ENCODE peak calls at places on chromosomes 13 and 19, in eight cellular contexts. One of them, this sample, is unnamed.

GRCh38 chr13:65456150-65456912 is 1773.8 kb downstream of the PCDH9 start:
- DNase-seq in AG08396: no peak
- DNase-seq in choroid plexus epithelial cell: no peak
- DNase-seq in LoVo: no peak
- DNase-seq in EL: no peak
- DNase-seq in stimulated activated naive CD8-positive, alpha-beta T cell treated with anti-CD3 and anti-CD28 coated beads, Interleukin-15, Interleukin-2, amounts not matched to agents 100 U/mL and 50 U/mL, for 24 hours: no peak
- DNase-seq in activated B cell treated with CpG ODN at 0.5 μM for 24 hours: no peak
- DNase-seq in PC-3: no peak
- DNase-seq in this sample: no peak

GRCh38 chr19:30154410-30154809 is 212.4 kb downstream of the URI1 start:
- DNase-seq in AG08396: no peak
- DNase-seq in choroid plexus epithelial cell: no peak
- DNase-seq in LoVo: no peak
- DNase-seq in EL: no peak
- DNase-seq in stimulated activated naive CD8-positive, alpha-beta T cell treated with anti-CD3 and anti-CD28 coated beads, Interleukin-15, Interleukin-2, amounts not matched to agents 100 U/mL and 50 U/mL, for 24 hours: no peak
- DNase-seq in activated B cell treated with CpG ODN at 0.5 μM for 24 hours: no peak
- DNase-seq in PC-3: no peak
- DNase-seq in this sample: no peak

GRCh38 chr19:52398091-52398461 is 427 bp downstream of the ZNF528 start:
- DNase-seq in AG08396: peak; percentile 45
- DNase-seq in choroid plexus epithelial cell: peak; percentile 8
- DNase-seq in LoVo: no peak
- DNase-seq in EL: peak; percentile 21
- DNase-seq in stimulated activated naive CD8-positive, alpha-beta T cell treated with anti-CD3 and anti-CD28 coated beads, Interleukin-15, Interleukin-2, amounts not matched to agents 100 U/mL and 50 U/mL, for 24 hours: peak; percentile 10
- DNase-seq in activated B cell treated with CpG ODN at 0.5 μM for 24 hours: no peak
- DNase-seq in PC-3: no peak
- DNase-seq in this sample: no peak

GRCh38 chr13:35856721-35857346 is 274.3 kb downstream of the DCLK1 start:
- DNase-seq in AG08396: no peak
- DNase-seq in choroid plexus epithelial cell: no peak
- DNase-seq in LoVo: no peak
- DNase-seq in EL: peak; percentile 18
- DNase-seq in stimulated activated naive CD8-positive, alpha-beta T cell treated with anti-CD3 and anti-CD28 coated beads, Interleukin-15, Interleukin-2, amounts not matched to agents 100 U/mL and 50 U/mL, for 24 hours: no peak
- DNase-seq in activated B cell treated with CpG ODN at 0.5 μM for 24 hours: no peak
- DNase-seq in PC-3: no peak
- DNase-seq in this sample: no peak

GRCh38 chr13:35917252-35917941 is 213.8 kb downstream of the DCLK1 start:
- DNase-seq in AG08396: peak; percentile 24
- DNase-seq in choroid plexus epithelial cell: peak; percentile 27
- DNase-seq in LoVo: no peak
- DNase-seq in EL: peak; percentile 15
- DNase-seq in stimulated activated naive CD8-positive, alpha-beta T cell treated with anti-CD3 and anti-CD28 coated beads, Interleukin-15, Interleukin-2, amounts not matched to agents 100 U/mL and 50 U/mL, for 24 hours: no peak
- DNase-seq in activated B cell treated with CpG ODN at 0.5 μM for 24 hours: no peak
- DNase-seq in PC-3: no peak
- DNase-seq in this sample: no peak

GRCh38 chr13:60881507-60881906 is 484.5 kb downstream of the TDRD3 start:
- DNase-seq in AG08396: no peak
- DNase-seq in choroid plexus epithelial cell: no peak
- DNase-seq in LoVo: no peak
- DNase-seq in EL: no peak
- DNase-seq in stimulated activated naive CD8-positive, alpha-beta T cell treated with anti-CD3 and anti-CD28 coated beads, Interleukin-15, Interleukin-2, amounts not matched to agents 100 U/mL and 50 U/mL, for 24 hours: no peak
- DNase-seq in activated B cell treated with CpG ODN at 0.5 μM for 24 hours: no peak
- DNase-seq in PC-3: no peak
- DNase-seq in this sample: no peak

GRCh38 chr13:54337526-54337925 is 1308.9 kb downstream of the OLFM4 start:
- DNase-seq in AG08396: no peak
- DNase-seq in choroid plexus epithelial cell: no peak
- DNase-seq in LoVo: no peak
- DNase-seq in EL: no peak
- DNase-seq in stimulated activated naive CD8-positive, alpha-beta T cell treated with anti-CD3 and anti-CD28 coated beads, Interleukin-15, Interleukin-2, amounts not matched to agents 100 U/mL and 50 U/mL, for 24 hours: no peak
- DNase-seq in activated B cell treated with CpG ODN at 0.5 μM for 24 hours: no peak
- DNase-seq in PC-3: no peak
- DNase-seq in this sample: no peak

GRCh38 chr19:4232614-4233281 is 3.4 kb downstream of the EBI3 start:
- DNase-seq in AG08396: no peak
- DNase-seq in choroid plexus epithelial cell: no peak
- DNase-seq in LoVo: no peak
- DNase-seq in EL: peak; percentile 15
- DNase-seq in stimulated activated naive CD8-positive, alpha-beta T cell treated with anti-CD3 and anti-CD28 coated beads, Interleukin-15, Interleukin-2, amounts not matched to agents 100 U/mL and 50 U/mL, for 24 hours: no peak
- DNase-seq in activated B cell treated with CpG ODN at 0.5 μM for 24 hours: no peak
- DNase-seq in PC-3: no peak
- DNase-seq in this sample: no peak

GRCh38 chr19:2038284-2039081 is 12.6 kb downstream of the MKNK2 start:
- DNase-seq in AG08396: no peak
- DNase-seq in choroid plexus epithelial cell: no peak
- DNase-seq in LoVo: no peak
- DNase-seq in EL: no peak
- DNase-seq in stimulated activated naive CD8-positive, alpha-beta T cell treated with anti-CD3 and anti-CD28 coated beads, Interleukin-15, Interleukin-2, amounts not matched to agents 100 U/mL and 50 U/mL, for 24 hours: no peak
- DNase-seq in activated B cell treated with CpG ODN at 0.5 μM for 24 hours: no peak
- DNase-seq in PC-3: no peak
- DNase-seq in this sample: no peak

GRCh38 chr19:7372810-7373209 is 24.1 kb downstream of the ARHGEF18 start:
- DNase-seq in AG08396: no peak
- DNase-seq in choroid plexus epithelial cell: no peak
- DNase-seq in LoVo: no peak
- DNase-seq in EL: no peak
- DNase-seq in stimulated activated naive CD8-positive, alpha-beta T cell treated with anti-CD3 and anti-CD28 coated beads, Interleukin-15, Interleukin-2, amounts not matched to agents 100 U/mL and 50 U/mL, for 24 hours: no peak
- DNase-seq in activated B cell treated with CpG ODN at 0.5 μM for 24 hours: no peak
- DNase-seq in PC-3: no peak
- DNase-seq in this sample: no peak

GRCh38 chr13:73417012-73417615 is 358.3 kb downstream of the KLF5 start:
- DNase-seq in AG08396: no peak
- DNase-seq in choroid plexus epithelial cell: peak; percentile 52
- DNase-seq in LoVo: no peak
- DNase-seq in EL: peak; percentile 21
- DNase-seq in stimulated activated naive CD8-positive, alpha-beta T cell treated with anti-CD3 and anti-CD28 coated beads, Interleukin-15, Interleukin-2, amounts not matched to agents 100 U/mL and 50 U/mL, for 24 hours: no peak
- DNase-seq in activated B cell treated with CpG ODN at 0.5 μM for 24 hours: no peak
- DNase-seq in PC-3: peak; percentile 64
- DNase-seq in this sample: no peak

GRCh38 chr19:49335071-49335783 is at the start of gene CD37:
- DNase-seq in AG08396: no peak
- DNase-seq in choroid plexus epithelial cell: no peak
- DNase-seq in LoVo: no peak
- DNase-seq in EL: no peak
- DNase-seq in stimulated activated naive CD8-positive, alpha-beta T cell treated with anti-CD3 and anti-CD28 coated beads, Interleukin-15, Interleukin-2, amounts not matched to agents 100 U/mL and 50 U/mL, for 24 hours: peak; percentile 57
- DNase-seq in activated B cell treated with CpG ODN at 0.5 μM for 24 hours: peak; percentile 64
- DNase-seq in PC-3: no peak
- DNase-seq in this sample: no peak

GRCh38 chr13:112748947-112749346 is 59.1 kb downstream of the ATP11A start:
- DNase-seq in AG08396: peak; percentile 58
- DNase-seq in choroid plexus epithelial cell: no peak
- DNase-seq in LoVo: no peak
- DNase-seq in EL: no peak
- DNase-seq in stimulated activated naive CD8-positive, alpha-beta T cell treated with anti-CD3 and anti-CD28 coated beads, Interleukin-15, Interleukin-2, amounts not matched to agents 100 U/mL and 50 U/mL, for 24 hours: no peak
- DNase-seq in activated B cell treated with CpG ODN at 0.5 μM for 24 hours: no peak
- DNase-seq in PC-3: no peak
- DNase-seq in this sample: no peak

GRCh38 chr13:97934590-97934989 is 18.9 kb upstream of the IPO5 start:
- DNase-seq in AG08396: no peak
- DNase-seq in choroid plexus epithelial cell: no peak
- DNase-seq in LoVo: no peak
- DNase-seq in EL: no peak
- DNase-seq in stimulated activated naive CD8-positive, alpha-beta T cell treated with anti-CD3 and anti-CD28 coated beads, Interleukin-15, Interleukin-2, amounts not matched to agents 100 U/mL and 50 U/mL, for 24 hours: no peak
- DNase-seq in activated B cell treated with CpG ODN at 0.5 μM for 24 hours: no peak
- DNase-seq in PC-3: no peak
- DNase-seq in this sample: no peak

GRCh38 chr13:30864352-30865130 is 41.5 kb upstream of the MEDAG start:
- DNase-seq in AG08396: no peak
- DNase-seq in choroid plexus epithelial cell: peak; percentile 98
- DNase-seq in LoVo: no peak
- DNase-seq in EL: peak; percentile 88
- DNase-seq in stimulated activated naive CD8-positive, alpha-beta T cell treated with anti-CD3 and anti-CD28 coated beads, Interleukin-15, Interleukin-2, amounts not matched to agents 100 U/mL and 50 U/mL, for 24 hours: no peak
- DNase-seq in activated B cell treated with CpG ODN at 0.5 μM for 24 hours: no peak
- DNase-seq in PC-3: no peak
- DNase-seq in this sample: peak; percentile 41

This sample was measured in bronchial epithelial cell.